ENCODE peak calls at places on chromosomes 7 and 10, in ten cellular contexts. W, G, I, Z, E, M, N, V, O and S are unnamed samples. For H3K36me3, the result is how much of the 10 kb centered on the place peaks cover.

GRCh38 chr10:11433657-11434056 is 177.8 kb downstream of the USP6NL start:
- DNase-seq in W (no peak), G (no peak), I (no peak), Z (no peak), E (no peak), M (no peak), N (no peak), V (no peak), O (no peak), S (no peak)

GRCh38 chr10:28930520-28931495 is 253.5 kb downstream of the BAMBI start:
- DNase-seq in W (no peak), G (no peak), I (no peak), Z (no peak), E (no peak), M (no peak), N (no peak), V (no peak), O (no peak), S (no peak)

GRCh38 chr7:2099036-2099957 is 133.4 kb downstream of the MAD1L1 start:
- DNase-seq in W (peak), G (no peak), I (no peak), Z (no peak), E (no peak), M (no peak), N (no peak), V (no peak), O (no peak), S (no peak)

GRCh38 chr7:4745265-4745919 is 30.0 kb upstream of the AP5Z1 start:
- DNase-seq in W (no peak), G (no peak), I (no peak), Z (no peak), E (no peak), M (no peak), N (no peak), V (no peak), O (no peak), S (no peak)

GRCh38 chr10:22435650-22436049 is 90.4 kb downstream of the SPAG6 start:
- DNase-seq in W (no peak), G (peak), I (no peak), Z (no peak), E (no peak), M (no peak), N (no peak), V (no peak), O (no peak), S (no peak)

GRCh38 chr7:127066974-127067373 is 185.8 kb downstream of the GRM8 start:
- DNase-seq in W (no peak), G (no peak), I (no peak), Z (no peak), E (peak), M (no peak), N (no peak), V (no peak), O (peak), S (peak)

GRCh38 chr10:77496941-77497420 is 140.6 kb downstream of the KCNMA1 start:
- DNase-seq in W (no peak), G (no peak), I (no peak), Z (no peak), E (no peak), M (no peak), N (peak), V (no peak), O (no peak), S (no peak)

GRCh38 chr10:36168777-36169176 is 526.7 kb upstream of the FZD8 start:
- DNase-seq in W (no peak), G (no peak), I (no peak), Z (no peak), E (no peak), M (no peak), N (no peak), V (no peak), O (no peak), S (no peak)

GRCh38 chr7:151327659-151328058 is 14.0 kb upstream of the NUB1 start:
- DNase-seq in W (no peak), G (no peak), I (no peak), Z (no peak), E (no peak), M (peak), N (no peak), V (no peak), O (no peak), S (no peak)

GRCh38 chr7:141674702-141675101 is 27.3 kb downstream of the DENND11 start:
- DNase-seq in W (peak), G (no peak), I (no peak), Z (no peak), E (no peak), M (no peak), N (no peak), V (peak), O (peak), S (peak)

GRCh38 chr10:98020784-98021183 is 9.6 kb downstream of the CRTAC1 start:
- DNase-seq in W (no peak), G (no peak), I (no peak), Z (no peak), E (no peak), M (no peak), N (no peak), V (no peak), O (no peak), S (no peak)

GRCh38 chr7:74226633-74227032 is 16.8 kb downstream of the LAT2 start:
- DNase-seq in W (no peak), G (no peak), I (no peak), Z (no peak), E (no peak), M (no peak), N (no peak), V (no peak), O (no peak), S (peak)

GRCh38 chr7:41573017-41573416 is 129.9 kb downstream of the INHBA start:
- DNase-seq in W (peak), G (no peak), I (no peak), Z (no peak), E (peak), M (peak), N (peak), V (no peak), O (no peak), S (no peak)

GRCh38 chr10:103685880-103686669 is 169.3 kb downstream of the SH3PXD2A start:
- DNase-seq in W (peak), G (peak), I (peak), Z (peak), E (peak), M (peak), N (no peak), V (peak), O (no peak), S (peak)

DNA sequence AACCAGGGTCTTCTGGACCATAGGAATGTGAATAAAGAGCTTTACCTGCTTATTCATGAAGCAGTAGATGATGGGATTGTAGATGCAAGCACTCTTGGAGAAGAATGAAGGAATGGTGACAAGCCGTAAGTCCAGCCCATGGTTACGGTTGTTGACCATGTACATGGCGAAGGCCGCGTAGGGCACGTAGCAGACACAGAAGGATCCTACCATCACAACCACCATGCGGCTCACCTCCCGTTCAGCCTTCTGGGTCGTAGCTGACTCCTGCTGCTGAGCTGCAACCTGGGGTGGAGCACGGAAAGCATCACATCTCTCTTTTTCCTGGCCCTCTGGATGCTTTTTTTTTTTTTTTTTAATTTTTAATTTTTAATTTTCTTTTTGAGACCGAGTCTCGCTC is 2.0 kb downstream of the OPN1SW start:
- DNase-seq in W (no peak), G (no peak), I (no peak), Z (no peak), E (no peak), M (no peak), N (no peak), V (no peak), O (no peak), S (no peak)
- H3K36me3 ChIP-seq in W (under half), G (under half), I (under half), Z (under half), E (under half), M (under half), N (under half), V (under half), O (under half), S (under half)

DNA sequence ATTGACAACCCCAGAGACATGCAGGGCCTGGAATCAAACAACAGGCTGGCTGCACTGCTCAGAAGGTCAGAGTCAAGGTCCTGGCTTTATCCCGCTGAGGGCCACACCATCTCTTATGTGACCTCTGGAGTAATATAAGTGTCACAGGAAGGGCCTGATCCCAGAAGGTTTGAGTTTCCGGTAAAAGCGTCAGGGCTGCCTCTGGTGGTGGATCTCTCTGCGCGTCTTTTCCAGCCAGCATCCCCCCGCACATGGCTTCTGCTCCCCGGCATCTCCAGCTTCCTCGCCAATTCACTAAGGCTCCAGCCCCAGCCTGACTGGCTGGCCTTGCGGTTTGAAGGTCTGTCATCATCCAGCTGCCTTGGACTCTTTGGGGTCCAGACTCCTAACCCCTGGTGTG is 54.2 kb downstream of the SNX10 start:
- DNase-seq in W (no peak), G (no peak), I (no peak), Z (no peak), E (no peak), M (no peak), N (no peak), V (no peak), O (no peak), S (peak)
- H3K36me3 ChIP-seq in W (under half), G (under half), I (under half), Z (under half), E (under half), M (under half), N (under half), V (under half), O (under half), S (under half)

GRCh38 chr7:125088555-125088954 is 158.9 kb upstream of the POT1 start:
- DNase-seq in W (no peak), G (no peak), I (no peak), Z (no peak), E (no peak), M (no peak), N (no peak), V (no peak), O (no peak), S (no peak)

GRCh38 chr7:125090596-125090995 is 161.0 kb upstream of the POT1 start:
- DNase-seq in W (no peak), G (no peak), I (no peak), Z (no peak), E (no peak), M (no peak), N (peak), V (no peak), O (no peak), S (no peak)

GRCh38 chr7:125084196-125084595 is 154.6 kb upstream of the POT1 start:
- DNase-seq in W (peak), G (no peak), I (no peak), Z (no peak), E (no peak), M (no peak), N (no peak), V (no peak), O (no peak), S (no peak)

GRCh38 chr7:125089171-125089570 is 159.5 kb upstream of the POT1 start:
- DNase-seq in W (no peak), G (no peak), I (no peak), Z (no peak), E (no peak), M (no peak), N (peak), V (no peak), O (no peak), S (no peak)

DNA sequence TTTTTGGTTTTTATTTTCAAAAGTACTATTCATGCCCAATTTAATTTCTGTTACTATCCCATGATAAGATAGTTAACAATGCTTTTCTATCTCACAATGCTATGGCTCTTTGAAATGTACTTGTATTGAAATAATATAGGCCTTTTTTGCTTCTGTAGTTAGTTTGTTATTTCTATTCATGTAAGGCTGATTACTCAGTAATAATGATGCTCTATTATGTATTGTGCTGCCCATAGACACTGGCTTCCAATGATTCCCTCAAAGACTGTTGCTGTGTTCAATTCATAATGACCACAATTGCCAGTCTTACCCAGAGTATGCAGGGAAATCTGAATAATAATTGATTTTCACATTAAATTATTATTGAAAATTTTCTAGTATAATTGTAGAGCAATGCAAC is 155.5 kb upstream of the POT1 start:
- DNase-seq in W (no peak), G (no peak), I (no peak), Z (no peak), E (no peak), M (no peak), N (no peak), V (no peak), O (no peak), S (no peak)
- H3K36me3 ChIP-seq in W (under half), G (under half), I (under half), Z (under half), E (under half), M (under half), N (under half), V (under half), O (under half), S (under half)

DNA sequence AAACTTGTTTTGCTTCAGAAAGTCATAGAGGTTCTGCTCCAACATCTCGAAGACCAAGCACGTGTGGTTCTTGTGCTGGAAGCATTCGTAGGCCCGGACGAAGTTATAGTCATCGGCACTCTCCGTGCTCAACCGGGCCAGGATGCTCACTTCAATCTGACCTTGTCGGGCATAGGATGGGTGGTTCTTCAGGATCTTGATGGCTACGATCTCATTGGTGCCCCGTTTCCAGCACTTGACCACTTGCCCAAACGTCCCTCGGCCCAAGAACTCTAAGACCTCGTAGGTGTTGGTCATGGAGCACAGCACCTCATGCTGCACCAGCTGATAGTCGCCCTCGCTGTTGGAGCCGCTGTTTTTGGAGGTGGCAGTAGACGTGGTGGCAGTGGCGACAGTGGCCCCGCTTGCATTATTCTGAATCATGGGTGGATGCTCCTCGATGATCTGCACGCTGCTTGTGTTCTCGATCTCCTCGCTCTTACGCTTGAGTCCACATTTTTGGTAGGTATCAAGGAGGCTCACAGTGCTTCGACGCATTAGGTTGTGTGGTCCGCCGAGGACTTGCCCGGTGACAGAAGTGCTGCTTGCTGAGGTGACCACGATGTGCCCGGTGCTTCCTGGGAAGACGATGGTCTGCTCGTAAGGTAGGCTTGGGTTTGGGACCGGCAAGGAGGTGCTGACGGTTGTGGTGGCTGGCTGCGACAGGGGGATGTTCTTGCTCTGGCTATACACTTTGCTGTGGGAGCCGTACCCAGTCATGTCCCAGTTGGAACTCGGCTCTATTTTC is 61.4 kb downstream of the HIPK2 start:
- DNase-seq in W (no peak), G (no peak), I (no peak), Z (no peak), E (no peak), M (no peak), N (no peak), V (no peak), O (no peak), S (no peak)
- H3K36me3 ChIP-seq in W (under half), G (under half), I (under half), Z (under half), E (under half), M (under half), N (under half), V (under half), O (under half), S (under half)

DNA sequence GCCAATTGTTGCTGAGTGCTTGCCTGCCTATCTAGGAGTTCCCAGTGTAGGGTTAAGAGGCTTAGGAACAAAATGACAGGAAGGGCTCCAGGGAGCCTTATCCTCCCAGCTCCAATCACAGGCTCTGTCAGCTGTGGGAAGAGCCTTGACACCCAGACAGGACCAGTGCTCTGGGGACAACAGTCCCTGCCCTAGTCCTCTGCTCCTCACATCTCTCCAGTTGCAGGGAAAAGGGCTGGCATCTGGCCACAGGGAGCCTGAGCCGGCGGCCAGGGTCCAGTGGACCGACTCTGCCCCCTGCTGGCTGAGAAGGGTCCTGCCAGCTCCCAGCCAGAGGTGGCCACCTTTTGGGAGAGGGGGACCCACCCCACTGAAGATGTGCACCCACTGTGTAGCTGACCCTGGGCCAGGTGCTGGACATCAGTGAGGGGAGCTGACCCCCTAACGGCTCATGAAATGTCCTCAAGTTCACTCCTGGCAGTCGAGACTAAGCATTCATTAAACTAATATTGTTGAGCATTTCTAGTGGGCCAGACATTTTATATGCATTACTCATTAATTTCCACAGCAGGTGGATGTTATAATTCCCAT is 17.6 kb downstream of the DNAJB12 start:
- DNase-seq in W (peak), G (peak), I (no peak), Z (peak), E (peak), M (peak), N (peak), V (peak), O (no peak), S (peak)
- H3K36me3 ChIP-seq in W (under half), G (under half), I (under half), Z (half or more), E (under half), M (under half), N (under half), V (under half), O (under half), S (under half)

DNA sequence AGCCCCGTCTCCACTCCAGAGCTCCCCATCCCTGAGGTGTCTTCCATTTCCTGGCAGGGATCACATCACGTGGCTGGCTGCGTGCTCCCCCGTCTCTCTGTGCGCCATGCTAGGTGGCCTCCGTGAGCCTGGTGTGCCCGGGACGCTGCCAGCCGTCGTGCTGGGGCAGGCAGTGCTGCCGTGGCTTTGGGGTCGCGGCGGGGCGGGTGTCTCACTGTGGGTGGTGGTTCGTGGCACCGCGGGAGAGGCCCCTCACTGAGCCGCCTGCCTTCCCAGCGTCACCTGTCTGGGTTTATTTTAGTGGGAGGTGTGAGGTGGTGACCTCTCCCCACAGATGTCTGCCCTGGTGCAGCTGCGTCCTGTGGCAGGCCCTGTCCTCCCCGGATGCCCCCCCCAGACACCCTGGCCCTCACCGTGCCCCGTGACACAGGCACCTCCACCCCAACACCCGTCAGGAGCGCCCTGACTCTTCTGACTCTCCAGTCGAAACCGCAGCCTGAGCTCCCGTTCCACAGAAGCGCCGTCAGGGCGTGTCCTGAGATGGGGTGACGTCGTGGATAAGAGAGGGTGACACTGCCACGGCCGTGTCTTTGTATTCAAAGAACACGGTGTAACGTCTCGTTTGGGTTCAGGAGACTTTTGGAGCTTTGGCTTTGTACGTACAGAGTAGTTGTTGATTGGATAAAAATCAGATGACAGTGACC is 18.0 kb downstream of the GET4 start:
- DNase-seq in W (no peak), G (no peak), I (no peak), Z (no peak), E (no peak), M (no peak), N (no peak), V (no peak), O (no peak), S (no peak)
- H3K36me3 ChIP-seq in W (under half), G (under half), I (half or more), Z (half or more), E (under half), M (under half), N (under half), V (half or more), O (half or more), S (under half)

GRCh38 chr7:6023974-6024435 is 7.2 kb upstream of the ANKRD61 start:
- DNase-seq in W (no peak), G (no peak), I (no peak), Z (no peak), E (no peak), M (no peak), N (no peak), V (no peak), O (no peak), S (no peak)
- H3K36me3 ChIP-seq in W (half or more), G (under half), I (under half), Z (half or more), E (under half), M (under half), N (under half), V (half or more), O (under half), S (under half)